ENCODE peak calls at places on chromosome 20, in five cellular contexts. U is Daoy, X is Ammon's horn, E is aorta, Y is right atrium auricular region. G is an unnamed sample.

GRCh38 chr20:46129955-46130481 is 11.9 kb downstream of the CD40 start:
- DNase-seq in U (no peak), X (peak), E (peak), Y (no peak), G (peak)

GRCh38 chr20:62274332-62275262 is 28.2 kb upstream of the ADRM1 start:
- DNase-seq in U (no peak), X (peak), E (no peak), Y (no peak), G (peak)

GRCh38 chr20:38338849-38339520 is 7.3 kb upstream of the LBP start:
- DNase-seq in U (no peak), X (no peak), E (no peak), Y (no peak), G (no peak)

GRCh38 chr20:38833857-38834164 is 28.3 kb downstream of the PPP1R16B start:
- DNase-seq in U (no peak), X (no peak), E (no peak), Y (no peak), G (no peak)

GRCh38 chr20:15609956-15610355 is 963.3 kb downstream of the KIF16B start:
- DNase-seq in U (no peak), X (no peak), E (no peak), Y (no peak), G (no peak)

GRCh38 chr20:47038581-47039560 is 144.2 kb downstream of the EYA2 start:
- DNase-seq in U (no peak), X (no peak), E (no peak), Y (peak), G (no peak)

GRCh38 chr20:31606928-31607639 is 2.0 kb downstream of the ID1 start:
- DNase-seq in U (peak), X (no peak), E (no peak), Y (no peak), G (peak)

GRCh38 chr20:17587831-17588230 is 18.0 kb downstream of the DSTN start:
- DNase-seq in U (no peak), X (no peak), E (no peak), Y (no peak), G (no peak)

GRCh38 chr20:2507875-2508630 is 662 bp downstream of the ZNF343 start:
- DNase-seq in U (peak), X (no peak), E (no peak), Y (no peak), G (peak)

GRCh38 chr20:54021446-54022235 is 48.8 kb downstream of the BCAS1 start:
- DNase-seq in U (no peak), X (no peak), E (no peak), Y (no peak), G (peak)

GRCh38 chr20:45945678-45946148 is 11.2 kb downstream of the PCIF1 start:
- DNase-seq in U (peak), X (no peak), E (no peak), Y (no peak), G (no peak)

GRCh38 chr20:17314262-17314661 is 87.4 kb downstream of the PCSK2 start:
- DNase-seq in U (peak), X (no peak), E (no peak), Y (no peak), G (no peak)

GRCh38 chr20:18677126-18677525 is 89.3 kb downstream of the DTD1 start:
- DNase-seq in U (no peak), X (no peak), E (no peak), Y (no peak), G (no peak)

GRCh38 chr20:53338716-53339115 is 254.9 kb downstream of the ZNF217 start:
- DNase-seq in U (no peak), X (no peak), E (no peak), Y (no peak), G (no peak)

GRCh38 chr20:35947489-35947888 is 6.8 kb downstream of the SCAND1 start:
- DNase-seq in U (peak), X (no peak), E (no peak), Y (no peak), G (peak)

GRCh38 chr20:62980380-62980960 is 26.3 kb downstream of the BHLHE23 start:
- DNase-seq in U (no peak), X (no peak), E (no peak), Y (no peak), G (no peak)

GRCh38 chr20:9460518-9460917 is 53.9 kb upstream of the LAMP5 start:
- DNase-seq in U (peak), X (no peak), E (no peak), Y (no peak), G (no peak)

GRCh38 chr20:22453244-22454080 is 130.9 kb downstream of the FOXA2 start:
- DNase-seq in U (peak), X (no peak), E (no peak), Y (no peak), G (no peak)

GRCh38 chr20:18663932-18664331 is 76.1 kb downstream of the DTD1 start:
- DNase-seq in U (no peak), X (no peak), E (no peak), Y (no peak), G (no peak)

GRCh38 chr20:8438748-8439147 is 306.7 kb downstream of the PLCB1 start:
- DNase-seq in U (no peak), X (no peak), E (no peak), Y (no peak), G (no peak)

GRCh38 chr20:43102394-43102793 is 87.3 kb downstream of the PTPRT start:
- DNase-seq in U (no peak), X (no peak), E (no peak), Y (no peak), G (no peak)

GRCh38 chr20:46631874-46632446 is 19.3 kb downstream of the SLC13A3 start:
- DNase-seq in U (no peak), X (peak), E (no peak), Y (no peak), G (peak)